ENCODE peak calls at places on chromosomes 3 and 15, in ten cellular contexts. I is OCI-LY7; A is heart left ventricle; Z is Peyer's patch; S is NT2/D1; L is CD8-positive, alpha-beta T cell; T is A673; G is cardiac muscle cell; P is vagina; V is prostate gland. H is an unnamed sample.

GRCh38 chr3:184325715-184326114 is 11.3 kb downstream of the EIF4G1 start:
- DNase-seq in I (no peak), A (peak; percentile 9), Z (no peak), S (no peak), L (no peak), T (no peak), G (no peak), P (no peak), V (no peak), H (no peak)

GRCh38 chr3:107561980-107562379 is 39.2 kb downstream of the BBX start:
- DNase-seq in I (no peak), A (no peak), Z (no peak), S (no peak), L (no peak), T (no peak), G (no peak), P (no peak), V (no peak), H (no peak)

GRCh38 chr3:127887321-127887720 is 27.7 kb upstream of the KBTBD12 start:
- DNase-seq in I (no peak), A (no peak), Z (no peak), S (no peak), L (no peak), T (no peak), G (no peak), P (no peak), V (no peak), H (no peak)

GRCh38 chr3:159763466-159764210 is 225.0 kb upstream of the IL12A start:
- DNase-seq in I (no peak), A (peak; percentile 89), Z (peak; percentile 67), S (peak; percentile 68), L (no peak), T (peak; percentile 92), G (peak; percentile 91), P (no peak), V (peak; percentile 69), H (peak; percentile 93)

GRCh38 chr3:146250449-146251382 is at the start of gene PLSCR4:
- DNase-seq in I (no peak), A (peak; percentile 82), Z (peak; percentile 79), S (no peak), L (no peak), T (peak; percentile 60), G (peak; percentile 59), P (no peak), V (peak; percentile 54), H (peak; percentile 94)

GRCh38 chr15:25876231-25877140 is 13.4 kb upstream of the ATP10A start:
- DNase-seq in I (no peak), A (no peak), Z (no peak), S (no peak), L (no peak), T (no peak), G (no peak), P (no peak), V (no peak), H (no peak)

GRCh38 chr15:91553455-91553854 is 300.1 kb upstream of the SLCO3A1 start:
- DNase-seq in I (no peak), A (no peak), Z (no peak), S (no peak), L (no peak), T (no peak), G (no peak), P (no peak), V (no peak), H (no peak)

GRCh38 chr3:114504941-114505632 is 211.3 kb downstream of the TIGIT start:
- DNase-seq in I (no peak), A (no peak), Z (no peak), S (no peak), L (no peak), T (peak; percentile 14), G (no peak), P (no peak), V (no peak), H (no peak)

GRCh38 chr3:102024270-102024904 is 175.1 kb downstream of the NFKBIZ start:
- DNase-seq in I (no peak), A (no peak), Z (no peak), S (no peak), L (no peak), T (no peak), G (no peak), P (no peak), V (no peak), H (no peak)

GRCh38 chr3:185929192-185930151 is 8.3 kb downstream of the TRA2B start:
- DNase-seq in I (no peak), A (no peak), Z (no peak), S (no peak), L (no peak), T (no peak), G (no peak), P (no peak), V (no peak), H (no peak)

GRCh38 chr3:149612456-149612855 is 45.4 kb downstream of the WWTR1 start:
- DNase-seq in I (no peak), A (no peak), Z (no peak), S (no peak), L (no peak), T (no peak), G (no peak), P (no peak), V (no peak), H (no peak)

DNA sequence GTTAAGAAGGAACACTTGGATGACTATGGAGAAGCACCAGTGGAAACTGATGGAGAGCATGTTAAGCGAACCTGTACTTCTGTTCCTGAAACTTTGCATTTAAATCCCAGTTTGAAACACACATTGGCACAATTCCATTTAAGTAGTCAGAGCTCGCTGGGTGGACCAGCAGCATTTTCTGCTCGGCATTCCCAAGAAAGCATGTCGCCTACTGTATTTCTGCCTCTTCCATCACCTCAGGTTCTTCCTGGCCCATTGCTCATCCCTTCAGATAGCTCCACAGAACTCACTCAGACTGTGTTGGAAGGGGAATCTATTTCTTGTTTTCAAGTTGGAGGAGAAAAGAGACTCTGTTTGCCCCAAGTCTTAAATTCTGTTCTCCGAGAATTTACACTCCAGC is 3.0 kb downstream of the SKIL start:
- DNase-seq in I (no peak), A (no peak), Z (no peak), S (no peak), L (no peak), T (no peak), G (no peak), P (no peak), V (no peak), H (no peak)
- H3K36me3 ChIP-seq in I (peaks cover 69% of the 10 kb centered on the region), A (peaks cover 32% of the 10 kb centered on the region), Z (no peaks in the 10 kb centered on the region), S (peaks cover 60% of the 10 kb centered on the region), L (no peaks in the 10 kb centered on the region), T (peaks cover 8% of the 10 kb centered on the region), G (peaks cover 10% of the 10 kb centered on the region), P (no peaks in the 10 kb centered on the region), V (no peaks in the 10 kb centered on the region), H (peaks cover 50% of the 10 kb centered on the region)

DNA sequence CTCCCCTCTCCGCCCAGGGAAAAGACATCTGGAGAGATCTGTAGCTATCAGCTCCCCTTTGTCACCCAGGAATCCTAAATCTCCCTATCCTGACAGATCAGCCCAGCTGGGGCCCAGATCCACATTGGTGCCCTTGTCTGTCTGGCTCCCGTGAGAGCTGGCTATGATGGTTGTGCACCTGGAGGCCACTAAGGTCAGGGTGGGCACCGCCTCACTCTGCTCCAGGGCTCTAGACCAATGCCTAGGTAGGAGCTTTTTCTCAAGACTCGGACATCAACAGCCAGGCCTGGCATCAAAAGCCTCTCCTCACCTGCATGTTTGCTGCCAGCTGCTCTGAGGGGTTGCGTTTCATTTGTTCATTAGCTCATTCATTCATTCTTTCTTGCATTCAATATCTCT is 142.7 kb downstream of the SMAD6 start:
- DNase-seq in I (no peak), A (no peak), Z (no peak), S (no peak), L (no peak), T (no peak), G (no peak), P (no peak), V (no peak), H (no peak)
- H3K4me3 ChIP-seq in I (no peak overlapping the region), A (no peak overlapping the region), Z (no peak overlapping the region), S (no peak overlapping the region), L (no peak overlapping the region), T (no peak overlapping the region), G (no peak overlapping the region), P (no peak overlapping the region), V (no peak overlapping the region), H (no peak overlapping the region)

GRCh38 chr3:6168242-6168641 is 692.7 kb upstream of the GRM7 start:
- DNase-seq in I (no peak), A (no peak), Z (no peak), S (no peak), L (no peak), T (no peak), G (no peak), P (no peak), V (no peak), H (no peak)
- H3K9me3 ChIP-seq in I (no peaks in the 10 kb centered on the region), A (no peaks in the 10 kb centered on the region), Z (no peaks in the 10 kb centered on the region), S (no peaks in the 10 kb centered on the region), L (peaks cover 3% of the 10 kb centered on the region), T (no peaks in the 10 kb centered on the region), G (no peaks in the 10 kb centered on the region), P (no peaks in the 10 kb centered on the region), V (no peaks in the 10 kb centered on the region), H (no peaks in the 10 kb centered on the region)

GRCh38 chr3:71047616-71048531 is 535.7 kb downstream of the FOXP1 start:
- DNase-seq in I (no peak), A (no peak), Z (no peak), S (no peak), L (no peak), T (no peak), G (no peak), P (no peak), V (no peak), H (no peak)
- H3K36me3 ChIP-seq in I (peaks cover 95% of the 10 kb centered on the region), A (peaks cover 59% of the 10 kb centered on the region), Z (no peaks in the 10 kb centered on the region), S (peaks cover 34% of the 10 kb centered on the region), L (peaks cover 47% of the 10 kb centered on the region), T (peaks cover 14% of the 10 kb centered on the region), G (peaks cover 45% of the 10 kb centered on the region), P (no peaks in the 10 kb centered on the region), V (no peaks in the 10 kb centered on the region), H (peaks cover 15% of the 10 kb centered on the region)

GRCh38 chr15:99558084-99558483 is 7.7 kb upstream of the MEF2A start:
- DNase-seq in I (no peak), A (no peak), Z (no peak), S (no peak), L (no peak), T (no peak), G (no peak), P (no peak), V (no peak), H (no peak)
- H3K4me3 ChIP-seq in I (no peak overlapping the region), A (no peak overlapping the region), Z (no peak overlapping the region), S (no peak overlapping the region), L (no peak overlapping the region), T (no peak overlapping the region), G (no peak overlapping the region), P (no peak overlapping the region), V (no peak overlapping the region), H (no peak overlapping the region)

DNA sequence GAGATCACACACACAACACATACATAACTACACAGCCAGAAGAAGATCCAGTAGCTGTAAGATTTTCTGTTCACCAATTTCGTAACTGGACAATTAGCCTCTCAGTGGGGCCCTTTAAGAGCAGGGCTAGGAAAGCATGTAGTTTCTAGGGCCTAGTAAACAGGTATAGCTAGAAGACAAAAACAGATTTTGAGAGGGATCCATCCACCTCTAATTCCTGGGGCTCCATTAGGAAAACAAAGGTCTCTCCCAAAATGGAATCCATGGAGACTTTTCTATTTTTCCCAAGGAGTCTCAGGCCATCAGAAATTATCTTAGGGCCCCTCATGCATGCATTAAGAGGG is 10.5 kb downstream of the KIF15 start:
- DNase-seq in I (peak; percentile 30), A (no peak), Z (no peak), S (peak; percentile 16), L (no peak), T (no peak), G (no peak), P (no peak), V (no peak), H (no peak)
- H3K9me3 ChIP-seq in I (peaks cover 30% of the 10 kb centered on the region), A (no peaks in the 10 kb centered on the region), Z (no peaks in the 10 kb centered on the region), S (peaks cover 69% of the 10 kb centered on the region), L (peaks cover 3% of the 10 kb centered on the region), T (peaks cover 20% of the 10 kb centered on the region), G (peaks cover 4% of the 10 kb centered on the region), P (no peaks in the 10 kb centered on the region), V (no peaks in the 10 kb centered on the region), H (peaks cover 17% of the 10 kb centered on the region)

GRCh38 chr15:58926823-58927222 is 6.7 kb downstream of the SLTM start:
- DNase-seq in I (no peak), A (no peak), Z (no peak), S (no peak), L (no peak), T (no peak), G (no peak), P (no peak), V (no peak), H (no peak)
- H3K36me3 ChIP-seq in I (peaks cover 85% of the 10 kb centered on the region), A (peaks cover 66% of the 10 kb centered on the region), Z (no peaks in the 10 kb centered on the region), S (peaks cover 78% of the 10 kb centered on the region), L (peaks cover 34% of the 10 kb centered on the region), T (peaks cover 47% of the 10 kb centered on the region), G (peaks cover 23% of the 10 kb centered on the region), P (no peaks in the 10 kb centered on the region), V (no peaks in the 10 kb centered on the region), H (peaks cover 70% of the 10 kb centered on the region)

H was measured in MG63.